ENCODE peak calls at places on chromosomes 11 and 22, in nine cellular contexts. P, Q, W, K, Y, A, T, L and E are unnamed samples.
A peak's percentile ranks its signal among the peaks of the same experiment; 100 is the strongest.

GRCh38 chr11:69156673-69157155 is 979 bp downstream of the SMIM38 start:
- DNase-seq in A (peak; percentile 51), W (peak; percentile 52), T (peak; percentile 62), P (no peak), K (no peak), L (no peak), Y (peak; percentile 15), Q (no peak), E (no peak)

GRCh38 chr11:122232985-122233384 is 117.0 kb upstream of the BLID start:
- DNase-seq in Y (no peak), A (no peak), L (no peak), T (no peak), W (no peak), Q (no peak), K (no peak), P (no peak), E (no peak)

GRCh38 chr11:131027501-131027900 is 111.2 kb upstream of the SNX19 start:
- DNase-seq in A (no peak), Q (no peak), Y (no peak), W (no peak), K (no peak), T (peak; percentile 52), P (no peak), L (no peak), E (no peak)

GRCh38 chr22:30400159-30400558 is 3.3 kb downstream of the SEC14L2 start:
- DNase-seq in W (no peak), T (no peak), Y (no peak), K (no peak), P (no peak), Q (no peak), A (no peak), L (no peak), E (no peak)

GRCh38 chr11:64268687-64269379 is 15.6 kb downstream of the BAD start:
- DNase-seq in Y (peak; percentile 83), Q (no peak), P (peak; percentile 35), W (peak; percentile 79), K (peak; percentile 42), A (peak; percentile 83), T (peak; percentile 92), L (peak; percentile 88), E (no peak)

GRCh38 chr11:1382831-1383607 is 6.7 kb upstream of the BRSK2 start:
- DNase-seq in W (peak; percentile 86), P (peak; percentile 60), T (peak; percentile 76), L (peak; percentile 63), A (peak; percentile 89), Y (peak; percentile 84), Q (peak; percentile 94), K (peak; percentile 65), E (no peak)

GRCh38 chr11:44595964-44596381 is 30.5 kb downstream of the CD82 start:
- DNase-seq in W (no peak), T (peak; percentile 46), A (peak; percentile 86), Y (peak; percentile 61), L (no peak), P (no peak), K (no peak), Q (no peak), E (no peak)

GRCh38 chr22:48488611-48489456 is 1338.8 kb downstream of the BRD1 start:
- DNase-seq in K (no peak), Y (no peak), W (no peak), L (no peak), Q (peak; percentile 65), A (no peak), P (no peak), T (no peak), E (no peak)

GRCh38 chr11:44279483-44279882 is 30.5 kb downstream of the ALX4 start:
- DNase-seq in K (no peak), L (no peak), A (no peak), W (no peak), Y (no peak), P (no peak), T (no peak), Q (no peak), E (no peak)

GRCh38 chr11:21928834-21929233 is 264.1 kb upstream of the ANO5 start:
- DNase-seq in T (no peak), L (no peak), P (no peak), Q (no peak), K (no peak), W (no peak), Y (no peak), A (no peak), E (no peak)

GRCh38 chr22:27978875-27979274 is 59.8 kb upstream of the PITPNB start:
- DNase-seq in P (no peak), A (no peak), Q (no peak), K (no peak), Y (no peak), W (no peak), T (no peak), L (no peak), E (no peak)

GRCh38 chr11:66192181-66192888 is 76.1 kb upstream of the RAB1B start:
- DNase-seq in Y (no peak), Q (no peak), W (peak; percentile 44), K (no peak), A (no peak), P (no peak), L (no peak), T (peak; percentile 12), E (no peak)

GRCh38 chr11:96230686-96231085 is 112.3 kb downstream of the MAML2 start:
- DNase-seq in Y (no peak), W (no peak), A (no peak), Q (no peak), L (no peak), K (no peak), T (no peak), P (no peak), E (no peak)

GRCh38 chr22:49205401-49205800 is 622.3 kb downstream of the BRD1 start:
- DNase-seq in P (no peak), Y (no peak), Q (no peak), W (no peak), K (no peak), T (no peak), A (peak; percentile 35), L (no peak), E (no peak)

DNA sequence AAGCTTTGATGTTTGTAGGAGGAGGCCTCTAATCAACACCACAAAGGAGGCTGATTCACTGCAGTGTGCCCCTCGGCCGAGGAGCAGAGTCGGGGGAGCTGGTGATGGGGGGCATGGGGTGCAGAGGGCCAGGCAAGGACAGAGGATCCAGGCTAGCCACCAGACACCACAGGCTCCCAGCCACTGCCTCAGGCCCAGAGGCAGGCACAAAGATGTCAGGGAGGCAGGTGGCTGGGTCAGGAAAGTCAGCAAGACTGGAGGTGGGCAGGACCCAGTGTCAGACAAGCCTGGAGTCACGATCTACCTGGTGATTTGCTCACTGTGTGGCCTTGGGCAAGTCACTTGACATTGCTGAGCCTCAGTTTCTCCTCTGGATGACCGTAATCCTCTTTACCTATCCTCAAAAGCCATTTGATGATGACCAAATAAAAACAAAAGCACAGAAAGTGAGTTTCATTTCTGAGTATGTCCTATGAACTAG is 121.0 kb downstream of the BUD13 start:
- DNase-seq in Q (no peak), W (no peak), Y (no peak), A (no peak), K (no peak), T (no peak), P (no peak), L (no peak), E (no peak)
- H3K4me3 ChIP-seq in Q (no peak overlapping the region), W (no peak overlapping the region), Y (no peak overlapping the region), A (no peak overlapping the region), K (no peak overlapping the region), T (no peak overlapping the region), P (no peak overlapping the region), L (no peak overlapping the region), E (no peak overlapping the region)

DNA sequence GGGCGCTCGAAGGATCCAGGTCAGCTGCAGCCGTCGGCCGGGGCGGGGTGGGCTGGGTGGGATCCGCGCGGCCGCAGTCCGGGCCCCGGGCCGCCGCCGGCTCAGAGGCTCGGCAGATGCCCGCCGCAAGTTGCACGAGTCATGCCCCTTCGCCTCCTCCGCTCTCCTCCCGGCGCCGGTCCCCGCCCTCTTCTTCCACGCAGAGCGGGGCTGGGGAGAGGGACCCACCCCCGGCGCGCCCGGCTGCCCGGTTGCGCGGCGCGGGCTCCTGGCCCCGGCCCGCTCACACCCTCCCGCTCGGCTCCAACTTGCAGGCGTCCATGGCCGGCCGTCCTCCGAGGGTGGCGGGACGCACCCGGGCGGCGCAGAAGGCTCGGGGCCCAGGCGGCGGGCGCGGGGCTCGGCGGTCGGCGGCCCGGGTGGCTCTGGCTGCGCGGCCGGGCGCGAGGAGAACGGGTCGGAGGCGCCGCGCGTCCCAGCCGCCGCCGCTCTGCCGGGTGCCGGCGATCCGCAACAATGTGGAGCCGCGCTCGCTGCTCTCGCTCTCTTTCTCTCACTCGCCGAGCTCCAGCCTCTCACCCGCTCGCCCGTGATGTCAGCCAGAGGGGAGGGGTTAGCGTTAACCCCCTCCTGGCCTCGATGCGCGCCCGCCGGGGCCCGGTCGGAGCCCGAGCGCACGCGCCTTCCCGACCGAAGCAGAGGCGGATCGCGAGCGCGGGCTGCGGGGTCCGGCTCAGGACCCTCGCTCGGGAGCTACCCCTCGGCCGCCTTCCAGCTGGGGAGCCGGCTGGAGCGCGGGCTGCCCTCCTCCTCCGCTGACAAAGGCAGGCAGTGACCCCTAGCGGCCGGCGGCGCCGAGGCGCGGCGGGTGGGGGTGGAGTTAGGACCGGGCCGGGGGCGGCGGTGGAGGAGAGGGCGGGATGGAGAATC is at the start of gene NECTIN1:
- DNase-seq in K (peak; percentile 74), P (peak; percentile 74), Q (peak; percentile 99), Y (peak; percentile 89), L (peak; percentile 82), W (peak; percentile 92), A (peak; percentile 95), T (peak; percentile 89), E (no peak)
- TF ChIP-seq CTCF in K (peak; percentile 96), P (peak; percentile 72), Q (peak; percentile 99), Y (peak; percentile 99), L (peak; percentile 99), W (peak; percentile 74), A (peak; percentile 96), T (peak; percentile 82), E (peak; percentile 82)

GRCh38 chr11:58726594-58727414 is 4.9 kb downstream of the GLYAT start:
- DNase-seq in Y (no peak), T (no peak), Q (no peak), W (no peak), L (no peak), A (no peak), K (no peak), P (no peak), E (no peak)
- H3K4me3 ChIP-seq in Y (no peak overlapping the region), T (no peak overlapping the region), Q (no peak overlapping the region), W (no peak overlapping the region), L (no peak overlapping the region), A (no peak overlapping the region), K (peak overlapping the region; percentile 21), P (no peak overlapping the region), E (no peak overlapping the region)

GRCh38 chr22:47198801-47199251 is 436.4 kb downstream of the TBC1D22A start:
- DNase-seq in A (no peak), W (no peak), Y (no peak), P (no peak), T (no peak), Q (no peak), K (no peak), L (no peak), E (no peak)

GRCh38 chr22:47199949-47200272 is 437.5 kb downstream of the TBC1D22A start:
- DNase-seq in T (no peak), A (no peak), W (no peak), K (no peak), L (no peak), Q (no peak), P (no peak), Y (no peak), E (no peak)

GRCh38 chr22:47201186-47201995 is 438.9 kb downstream of the TBC1D22A start:
- DNase-seq in Q (no peak), K (no peak), Y (peak; percentile 92), L (no peak), T (no peak), P (no peak), W (no peak), A (peak; percentile 51), E (no peak)

GRCh38 chr22:47199261-47199948 is 437.0 kb downstream of the TBC1D22A start:
- DNase-seq in P (no peak), W (no peak), K (no peak), L (no peak), Q (no peak), Y (no peak), T (no peak), A (peak; percentile 48), E (no peak)

GRCh38 chr22:47200273-47201051 is 438.0 kb downstream of the TBC1D22A start:
- DNase-seq in W (peak; percentile 12), P (no peak), K (no peak), T (peak; percentile 19), Q (no peak), A (peak; percentile 46), Y (peak; percentile 49), L (no peak), E (no peak)
- TF ChIP-seq CTCF in W (no peak), P (no peak), K (no peak), T (peak; percentile 24), Q (no peak), A (no peak), Y (no peak), L (no peak), E (no peak)